ENCODE peak calls at places on chromosome 21, in seven cellular contexts. C is activated CD4-positive, alpha-beta T cell treated with anti-CD3 and anti-CD28 coated beads for 24 hours; H is D341Med; W is T-helper 2 cell; T is stimulated activated CD8-positive, alpha-beta memory T cell treated with anti-CD3 and anti-CD28 coated beads, Interleukin-12 subunit alpha, Interleukin-12 subunit beta, amount 100 ng/mL, for 4 hours; O is NCI-H524 treated with DMSO at 0.1 percent for 48 hours; L is GM18507. A is an unnamed sample.

GRCh38 chr21:27703806-27704205 is 736.9 kb upstream of the ADAMTS5 start:
- DNase-seq in C (no peak), H (no peak), W (no peak), T (no peak), O (no peak), L (no peak), A (no peak)

GRCh38 chr21:32520885-32521735 is 64.2 kb downstream of the TCP10L start:
- DNase-seq in C (no peak), H (no peak), W (no peak), T (no peak), O (no peak), L (no peak), A (no peak)

GRCh38 chr21:14987370-14988170 is 77.2 kb downstream of the NRIP1 start:
- DNase-seq in C (no peak), H (no peak), W (no peak), T (no peak), O (no peak), L (no peak), A (no peak)

GRCh38 chr21:46096997-46097825 is 701 bp upstream of the COL6A2 start:
- DNase-seq in C (no peak), H (peak; percentile 48), W (no peak), T (no peak), O (no peak), L (no peak), A (no peak)

GRCh38 chr21:16192900-16193299 is 463.1 kb downstream of the USP25 start:
- DNase-seq in C (no peak), H (no peak), W (no peak), T (no peak), O (no peak), L (no peak), A (no peak)

GRCh38 chr21:45977396-45977795 is 4.2 kb upstream of the COL6A1 start:
- DNase-seq in C (no peak), H (no peak), W (no peak), T (no peak), O (no peak), L (no peak), A (no peak)

GRCh38 chr21:40732998-40733397 is 114.0 kb downstream of the DSCAM start:
- DNase-seq in C (no peak), H (no peak), W (no peak), T (no peak), O (no peak), L (no peak), A (no peak)

GRCh38 chr21:32908529-32908928 is 117.2 kb upstream of the OLIG2 start:
- DNase-seq in C (no peak), H (no peak), W (no peak), T (no peak), O (no peak), L (no peak), A (no peak)